ENCODE peak calls at places on chromosomes 2 and 18, in six cellular contexts. N is IMR-90, H is trophoblast cell, S is H1, Z is mesendoderm, P is mesenchymal stem cell. Y is an unnamed sample.

GRCh38 chr2:15734871-15735737 is 143.4 kb downstream of the DDX1 start:
- DNase-seq in N (no peak), H (no peak), S (no peak), Z (peak; percentile 97), P (peak; percentile 38), Y (no peak)

GRCh38 chr2:121489284-121489683 is 41.4 kb upstream of the RNU4ATAC start:
- DNase-seq in N (peak; percentile 68), H (no peak), S (no peak), Z (no peak), P (peak; percentile 36), Y (no peak)

GRCh38 chr2:10014418-10015190 is 28.7 kb upstream of the KLF11 start:
- DNase-seq in N (no peak), H (peak; percentile 76), S (no peak), Z (no peak), P (no peak), Y (no peak)

GRCh38 chr2:54879598-54880355 is 156.3 kb downstream of the EML6 start:
- DNase-seq in N (no peak), H (no peak), S (no peak), Z (no peak), P (no peak), Y (no peak)

GRCh38 chr2:173279528-173279868 is 75.2 kb upstream of the CDCA7 start:
- DNase-seq in N (no peak), H (no peak), S (no peak), Z (no peak), P (no peak), Y (no peak)

GRCh38 chr2:236647621-236648020 is 78.0 kb downstream of the ACKR3 start:
- DNase-seq in N (no peak), H (no peak), S (no peak), Z (no peak), P (no peak), Y (no peak)

GRCh38 chr2:106269591-106270291 is 75.6 kb upstream of the UXS1 start:
- DNase-seq in N (no peak), H (peak; percentile 56), S (no peak), Z (no peak), P (no peak), Y (no peak)

GRCh38 chr18:51346404-51346803 is 148.9 kb upstream of the MEX3C start:
- DNase-seq in N (no peak), H (no peak), S (no peak), Z (no peak), P (no peak), Y (no peak)

GRCh38 chr2:116874021-116874420 is 940.5 kb upstream of the DDX18 start:
- DNase-seq in N (no peak), H (no peak), S (no peak), Z (no peak), P (no peak), Y (no peak)

GRCh38 chr2:15583831-15584230 is 7.8 kb upstream of the DDX1 start:
- DNase-seq in N (no peak), H (no peak), S (no peak), Z (no peak), P (no peak), Y (no peak)

GRCh38 chr18:74499633-74500032 is 3.5 kb downstream of the CNDP2 start:
- DNase-seq in N (no peak), H (peak; percentile 77), S (no peak), Z (peak; percentile 57), P (peak; percentile 47), Y (no peak)

GRCh38 chr2:232842689-232843088 is 27.4 kb upstream of the SNORC start:
- DNase-seq in N (no peak), H (no peak), S (no peak), Z (no peak), P (no peak), Y (no peak)

GRCh38 chr2:113812204-113812603 is 55.8 kb upstream of the SLC35F5 start:
- DNase-seq in N (peak; percentile 50), H (no peak), S (no peak), Z (no peak), P (no peak), Y (no peak)

GRCh38 chr2:237612527-237613357 is 14.6 kb upstream of the LRRFIP1 start:
- DNase-seq in N (no peak), H (no peak), S (no peak), Z (no peak), P (no peak), Y (no peak)

GRCh38 chr2:225177098-225177497 is 134.8 kb upstream of the DOCK10 start:
- DNase-seq in N (peak; percentile 79), H (no peak), S (no peak), Z (peak; percentile 6), P (peak; percentile 43), Y (no peak)

GRCh38 chr2:14866953-14867352 is 234.4 kb downstream of the LRATD1 start:
- DNase-seq in N (no peak), H (no peak), S (no peak), Z (no peak), P (no peak), Y (no peak)

GRCh38 chr18:9081940-9082339 is 20.6 kb upstream of the NDUFV2 start:
- DNase-seq in N (no peak), H (no peak), S (no peak), Z (no peak), P (no peak), Y (no peak)

GRCh38 chr2:201204655-201205515 is 21.9 kb downstream of the CASP10 start:
- DNase-seq in N (no peak), H (no peak), S (no peak), Z (no peak), P (no peak), Y (no peak)

GRCh38 chr2:174492963-174493431 is 6.2 kb upstream of the GPR155 start:
- DNase-seq in N (no peak), H (no peak), S (no peak), Z (no peak), P (no peak), Y (no peak)

GRCh38 chr2:126895336-126895735 is 3.4 kb upstream of the TEX51 start:
- DNase-seq in N (no peak), H (no peak), S (no peak), Z (no peak), P (no peak), Y (no peak)

GRCh38 chr2:156565066-156565710 is 129.0 kb downstream of the GPD2 start:
- DNase-seq in N (peak; percentile 83), H (peak; percentile 5), S (no peak), Z (peak; percentile 85), P (peak; percentile 94), Y (no peak)

GRCh38 chr2:10407841-10408648 is 40.1 kb downstream of the ODC1 start:
- DNase-seq in N (peak; percentile 34), H (peak; percentile 94), S (no peak), Z (peak; percentile 93), P (peak; percentile 54), Y (no peak)

GRCh38 chr2:46966576-46966975 is 51.0 kb upstream of the MCFD2 start:
- DNase-seq in N (no peak), H (peak; percentile 75), S (no peak), Z (no peak), P (no peak), Y (no peak)

GRCh38 chr18:13290856-13291271 is 72.3 kb downstream of the LDLRAD4 start:
- DNase-seq in N (no peak), H (no peak), S (no peak), Z (no peak), P (no peak), Y (no peak)

GRCh38 chr2:120647487-120647886 is 88.2 kb upstream of the GLI2 start:
- DNase-seq in N (peak; percentile 89), H (peak; percentile 87), S (no peak), Z (peak; percentile 65), P (peak; percentile 52), Y (no peak)

GRCh38 chr2:16821696-16822095 is 156.1 kb upstream of the CYRIA start:
- DNase-seq in N (no peak), H (peak; percentile 19), S (no peak), Z (no peak), P (no peak), Y (no peak)

DNA sequence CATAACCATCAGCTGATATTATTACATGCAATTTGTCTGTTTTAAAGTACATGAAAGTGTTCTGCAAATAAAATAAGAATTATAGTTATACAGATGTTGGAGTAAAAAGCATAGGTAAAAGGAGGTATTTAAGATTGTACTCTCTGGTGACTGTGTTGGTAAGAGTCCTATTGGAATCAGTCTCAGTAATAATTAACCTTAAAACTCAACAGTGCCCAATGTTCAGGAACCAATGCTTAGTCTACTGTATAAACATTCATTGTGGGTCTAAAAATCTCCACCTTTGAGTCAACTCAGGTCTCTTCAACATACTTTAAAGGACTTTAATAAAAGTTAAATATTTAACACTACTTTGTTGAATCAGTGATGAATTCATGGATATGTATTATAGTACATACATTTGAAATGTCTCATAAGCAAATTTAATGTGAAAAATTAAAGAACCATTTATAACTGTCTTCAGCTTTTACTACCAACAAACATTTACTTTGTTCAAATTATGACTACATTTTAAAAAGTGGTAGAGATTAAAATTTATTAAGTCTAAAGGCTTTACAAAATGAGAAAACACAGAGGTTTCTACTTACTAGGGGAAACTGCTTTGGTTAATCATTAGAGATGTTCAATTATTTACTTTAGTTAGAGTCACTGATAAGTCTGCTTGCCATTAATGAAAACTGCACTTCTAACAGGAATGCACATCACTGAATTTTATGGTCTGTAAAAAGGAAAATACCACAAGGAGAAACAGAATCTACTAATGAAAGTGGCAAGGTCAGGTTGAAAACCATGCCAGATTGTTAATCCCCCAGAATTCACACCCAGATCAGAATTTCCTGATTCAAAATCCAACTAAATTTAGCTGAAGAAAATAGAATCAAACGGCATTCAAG is 90.2 kb upstream of the GRB14 start:
- DNase-seq in N (no peak), H (no peak), S (no peak), Z (no peak), P (no peak), Y (no peak)
- H3K4me3 ChIP-seq in N (no peak overlapping the region), H (no peak overlapping the region), S (no peak overlapping the region), Z (no peak overlapping the region), P (no peak overlapping the region), Y (no peak overlapping the region)

GRCh38 chr2:26462511-26463251 is 15.2 kb downstream of the OTOF start:
- DNase-seq in N (peak; percentile 58), H (peak; percentile 69), S (peak; percentile 27), Z (peak; percentile 90), P (peak; percentile 48), Y (peak; percentile 38)
- H3K4ac ChIP-seq in N (no peak overlapping the region), H (no peak overlapping the region), S (no peak overlapping the region), Z (peak overlapping the region; percentile 29), P (no peak overlapping the region), Y (no peak overlapping the region)

DNA sequence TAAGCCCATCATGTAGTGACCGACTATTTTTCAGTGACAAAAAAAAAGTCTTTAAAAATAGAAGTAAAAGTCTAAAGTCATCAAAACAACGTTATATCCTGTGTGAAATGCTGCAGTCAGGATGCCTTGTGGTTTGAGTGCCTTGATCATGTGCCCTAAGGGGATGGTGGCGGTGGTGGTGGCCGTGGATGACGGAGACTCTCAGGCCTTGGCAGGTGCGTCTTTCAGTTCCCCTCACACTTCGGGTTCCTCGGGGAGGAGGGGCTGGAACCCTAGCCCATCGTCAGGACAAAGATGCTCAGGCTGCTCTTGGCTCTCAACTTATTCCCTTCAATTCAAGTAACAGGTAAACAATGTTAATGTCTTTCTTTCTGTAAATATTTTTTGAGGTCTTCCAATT is at the start of gene CD28:
- DNase-seq in N (no peak), H (no peak), S (no peak), Z (no peak), P (no peak), Y (no peak)
- H3K4me3 ChIP-seq in N (no peak within 1 kb of the TSS), H (no peak within 1 kb of the TSS), S (no peak within 1 kb of the TSS), Z (no peak within 1 kb of the TSS), P (no peak within 1 kb of the TSS), Y (no peak within 1 kb of the TSS)

DNA sequence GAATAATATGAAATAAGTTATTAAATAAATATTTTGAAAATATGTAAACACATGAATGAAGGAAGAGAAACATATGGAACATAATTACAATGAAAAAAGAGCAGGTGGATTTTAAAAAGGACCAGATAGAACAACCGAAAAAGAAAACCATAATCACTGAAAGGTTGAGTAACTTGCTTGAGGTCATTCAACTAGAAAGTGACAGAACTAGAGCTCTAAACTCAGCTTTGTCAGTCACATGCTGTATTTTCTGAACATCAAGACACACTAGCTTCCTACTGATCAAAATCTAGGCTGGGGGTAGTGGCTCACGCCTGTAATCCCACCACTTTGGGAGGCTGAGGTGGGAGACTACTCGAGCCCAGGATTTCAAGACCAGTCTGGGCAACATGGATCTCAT is 30.0 kb upstream of the ITGAV start:
- DNase-seq in N (no peak), H (no peak), S (no peak), Z (no peak), P (no peak), Y (no peak)
- H3K4ac ChIP-seq in N (no peak overlapping the region), H (no peak overlapping the region), S (no peak overlapping the region), Z (no peak overlapping the region), P (no peak overlapping the region), Y (no peak overlapping the region)